ENCODE peak calls at places on chromosomes 13 and 19, in six cellular contexts. V, K, N, Z, Q and L are unnamed samples.

GRCh38 chr13:96020155-96020575 is 33.0 kb downstream of the UGGT2 start:
- DNase-seq in V (no peak), K (no peak), N (peak; percentile 38), Z (no peak), Q (peak; percentile 56), L (peak; percentile 79)

GRCh38 chr13:27516103-27516502 is 65.7 kb upstream of the MTIF3 start:
- DNase-seq in V (no peak), K (no peak), N (no peak), Z (no peak), Q (no peak), L (no peak)

GRCh38 chr19:45506991-45507863 is at the start of gene VASP:
- DNase-seq in V (peak; percentile 76), K (peak; percentile 91), N (peak; percentile 95), Z (peak; percentile 84), Q (no peak), L (peak; percentile 93)

GRCh38 chr13:113034451-113035208 is 65.6 kb downstream of the MCF2L start:
- DNase-seq in V (no peak), K (no peak), N (no peak), Z (no peak), Q (no peak), L (peak; percentile 68)

GRCh38 chr13:57546942-57547341 is 84.6 kb upstream of the PCDH17 start:
- DNase-seq in V (no peak), K (no peak), N (no peak), Z (no peak), Q (no peak), L (no peak)

GRCh38 chr19:45323671-45324081 is 1.0 kb upstream of the CKM start:
- DNase-seq in V (no peak), K (no peak), N (no peak), Z (no peak), Q (no peak), L (peak; percentile 57)

GRCh38 chr19:18308948-18309325 is 13.9 kb downstream of the LSM4 start:
- DNase-seq in V (no peak), K (no peak), N (no peak), Z (no peak), Q (no peak), L (no peak)

GRCh38 chr13:33053397-33054066 is 37.3 kb downstream of the KL start:
- DNase-seq in V (no peak), K (no peak), N (no peak), Z (no peak), Q (no peak), L (no peak)

GRCh38 chr19:6718741-6719539 is 1.5 kb downstream of the C3 start:
- DNase-seq in V (no peak), K (no peak), N (peak; percentile 34), Z (no peak), Q (no peak), L (no peak)

GRCh38 chr13:105139048-105139379 is 1396.4 kb downstream of the EFNB2 start:
- DNase-seq in V (no peak), K (no peak), N (peak; percentile 57), Z (no peak), Q (no peak), L (no peak)

GRCh38 chr19:4233282-4233853 is 4.0 kb downstream of the EBI3 start:
- DNase-seq in V (peak; percentile 16), K (peak; percentile 62), N (peak; percentile 23), Z (peak; percentile 90), Q (no peak), L (peak; percentile 67)

GRCh38 chr13:41311607-41312500 is 787 bp downstream of the NAA16 start:
- DNase-seq in V (peak; percentile 6), K (peak; percentile 52), N (no peak), Z (peak; percentile 65), Q (no peak), L (peak; percentile 62)

GRCh38 chr19:18044825-18045304 is 36.9 kb downstream of the ARRDC2 start:
- DNase-seq in V (peak; percentile 56), K (peak; percentile 63), N (peak; percentile 97), Z (peak; percentile 82), Q (no peak), L (peak; percentile 97)

GRCh38 chr19:6572217-6572616 is 18.7 kb downstream of the CD70 start:
- DNase-seq in V (no peak), K (no peak), N (peak; percentile 100), Z (no peak), Q (no peak), L (no peak)

GRCh38 chr19:56294557-56294956 is 20.1 kb downstream of the ZSCAN5A start:
- DNase-seq in V (no peak), K (no peak), N (no peak), Z (no peak), Q (no peak), L (peak; percentile 89)

GRCh38 chr19:1774999-1775772 is 21.9 kb downstream of the ONECUT3 start:
- DNase-seq in V (no peak), K (no peak), N (no peak), Z (no peak), Q (no peak), L (peak; percentile 45)

GRCh38 chr13:107365466-107366215 is 797.7 kb upstream of the ARGLU1 start:
- DNase-seq in V (no peak), K (no peak), N (no peak), Z (no peak), Q (no peak), L (no peak)

GRCh38 chr13:110391273-110391672 is 84.2 kb downstream of the COL4A2 start:
- DNase-seq in V (no peak), K (no peak), N (no peak), Z (no peak), Q (no peak), L (no peak)

GRCh38 chr19:677601-678380 is 1.6 kb downstream of the FSTL3 start:
- DNase-seq in V (no peak), K (no peak), N (no peak), Z (no peak), Q (no peak), L (peak; percentile 36)

GRCh38 chr13:101757446-101758039 is 305.1 kb downstream of the ITGBL1 start:
- DNase-seq in V (no peak), K (no peak), N (peak; percentile 18), Z (no peak), Q (peak; percentile 43), L (peak; percentile 85)

GRCh38 chr13:53382008-53382407 is 353.4 kb downstream of the OLFM4 start:
- DNase-seq in V (no peak), K (no peak), N (no peak), Z (no peak), Q (no peak), L (peak; percentile 58)

GRCh38 chr13:19713186-19713965 is 69.4 kb downstream of the PSPC1 start:
- DNase-seq in V (no peak), K (no peak), N (peak; percentile 82), Z (no peak), Q (no peak), L (no peak)

GRCh38 chr19:16587031-16588023 is 15.1 kb upstream of the SLC35E1 start:
- DNase-seq in V (peak; percentile 50), K (peak; percentile 52), N (peak; percentile 91), Z (peak; percentile 47), Q (no peak), L (peak; percentile 22)

GRCh38 chr13:30094015-30094533 is 213.3 kb downstream of the KATNAL1 start:
- DNase-seq in V (no peak), K (no peak), N (no peak), Z (no peak), Q (no peak), L (no peak)

GRCh38 chr19:48806818-48807589 is 3.8 kb downstream of the BCAT2 start:
- DNase-seq in V (no peak), K (no peak), N (no peak), Z (no peak), Q (no peak), L (no peak)

GRCh38 chr13:114339779-114340534 is 25.7 kb downstream of the CHAMP1 start:
- DNase-seq in V (peak; percentile 6), K (no peak), N (peak; percentile 57), Z (no peak), Q (peak; percentile 35), L (peak; percentile 80)

GRCh38 chr13:20749377-20749776 is 24.4 kb downstream of the EEF1AKMT1 start:
- DNase-seq in V (no peak), K (no peak), N (no peak), Z (no peak), Q (no peak), L (no peak)

GRCh38 chr19:5991244-5991838 is 13.4 kb upstream of the RANBP3 start:
- DNase-seq in V (no peak), K (no peak), N (peak; percentile 26), Z (no peak), Q (no peak), L (no peak)

GRCh38 chr19:56026769-56027168 is 40.2 kb downstream of the NLRP5 start:
- DNase-seq in V (no peak), K (no peak), N (no peak), Z (no peak), Q (no peak), L (no peak)

GRCh38 chr19:7149956-7150705 is 80.6 kb downstream of the ZNF557 start:
- DNase-seq in V (no peak), K (no peak), N (no peak), Z (no peak), Q (no peak), L (peak; percentile 19)

GRCh38 chr19:40403262-40403984 is 9.8 kb downstream of the PRX start:
- DNase-seq in V (peak; percentile 40), K (peak; percentile 75), N (peak; percentile 89), Z (peak; percentile 84), Q (no peak), L (peak; percentile 84)

GRCh38 chr19:18908917-18909619 is 10.1 kb downstream of the COPE start:
- DNase-seq in V (no peak), K (no peak), N (no peak), Z (no peak), Q (no peak), L (no peak)

GRCh38 chr19:55694656-55695491 is 19.8 kb downstream of the EPN1 start:
- DNase-seq in V (no peak), K (no peak), N (no peak), Z (no peak), Q (no peak), L (no peak)

GRCh38 chr19:17294051-17294891 is 9.0 kb downstream of the ABHD8 start:
- DNase-seq in V (no peak), K (peak; percentile 48), N (peak; percentile 37), Z (peak; percentile 71), Q (no peak), L (peak; percentile 61)

GRCh38 chr13:23558675-23559536 is 11.3 kb upstream of the TNFRSF19 start:
- DNase-seq in V (no peak), K (no peak), N (peak; percentile 94), Z (no peak), Q (peak; percentile 58), L (peak; percentile 76)